ENCODE peak calls at places on chromosomes 3 and 15, in six cellular contexts. D is foreskin fibroblast; S is omental fat pad; L is GM06990; N is CD4-positive, alpha-beta T cell; K is BJ. Y is an unnamed sample.

GRCh38 chr3:159922861-159923312 is 65.7 kb upstream of the IL12A start:
- DNase-seq in D (no peak), S (no peak), L (peak), N (no peak), K (no peak), Y (no peak)

GRCh38 chr15:53260647-53261046 is 470.5 kb upstream of the ONECUT1 start:
- DNase-seq in D (no peak), S (no peak), L (no peak), N (no peak), K (no peak), Y (no peak)

GRCh38 chr3:197337214-197337613 is 38.8 kb upstream of the DLG1 start:
- DNase-seq in D (no peak), S (no peak), L (no peak), N (no peak), K (no peak), Y (no peak)

GRCh38 chr3:134214239-134214638 is 36.4 kb downstream of the RYK start:
- DNase-seq in D (no peak), S (no peak), L (no peak), N (no peak), K (no peak), Y (no peak)

GRCh38 chr15:41507820-41508290 is 5.8 kb downstream of the LTK start:
- DNase-seq in D (no peak), S (no peak), L (no peak), N (no peak), K (no peak), Y (no peak)

GRCh38 chr3:105970283-105970682 is 101.5 kb upstream of the CBLB start:
- DNase-seq in D (peak), S (no peak), L (no peak), N (no peak), K (peak), Y (no peak)

GRCh38 chr3:74845086-74845485 is 230.6 kb upstream of the CNTN3 start:
- DNase-seq in D (peak), S (no peak), L (no peak), N (no peak), K (no peak), Y (no peak)

GRCh38 chr3:101548527-101549105 is 13.1 kb upstream of the TRMT10C start:
- DNase-seq in D (no peak), S (no peak), L (no peak), N (no peak), K (no peak), Y (no peak)

DNA sequence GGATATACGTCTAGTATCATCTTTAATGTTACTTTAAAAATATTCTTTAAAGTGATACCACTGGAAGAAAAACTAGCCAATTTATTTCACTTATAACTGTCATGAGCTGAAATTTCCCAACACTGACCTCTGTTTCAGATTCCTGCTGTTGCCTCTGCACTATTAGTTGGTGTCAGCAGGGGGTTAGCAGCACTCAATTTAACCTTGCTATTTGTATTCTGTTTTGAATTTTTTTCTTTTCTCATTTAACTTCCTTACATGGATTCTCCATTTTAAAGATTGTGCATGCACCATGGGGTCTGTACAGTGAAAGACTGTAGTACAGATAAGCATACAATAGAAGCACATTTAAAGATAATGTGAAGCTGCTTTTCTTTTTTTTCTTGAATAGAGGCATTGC is 169.2 kb downstream of the UBE2E2 start:
- DNase-seq in D (peak), S (no peak), L (no peak), N (no peak), K (no peak), Y (no peak)
- TF ChIP-seq CTCF in D (no peak), S (no peak), L (no peak), N (no peak), K (no peak), Y (no peak)

DNA sequence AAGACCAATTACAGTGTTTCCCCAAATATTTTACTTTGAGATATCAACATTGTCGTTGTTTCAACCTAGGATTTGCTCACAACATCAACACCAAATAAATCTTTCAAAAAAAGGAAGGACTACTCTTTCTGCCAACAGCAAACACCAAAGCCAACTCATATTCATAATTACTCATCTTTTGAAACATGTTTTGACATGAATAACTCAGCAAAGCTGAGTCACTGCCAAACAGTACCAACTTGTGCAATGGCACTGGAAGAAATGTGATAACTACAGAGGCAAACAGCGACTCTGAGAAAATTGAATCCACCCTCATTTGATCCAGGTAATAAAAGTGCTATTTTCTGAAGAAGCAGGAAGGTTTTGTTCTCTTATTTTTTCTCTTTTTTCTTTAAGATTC is 67.2 kb downstream of the PEX5L start:
- DNase-seq in D (peak), S (no peak), L (no peak), N (no peak), K (no peak), Y (no peak)
- TF ChIP-seq CTCF in D (no peak), S (no peak), L (no peak), N (no peak), K (no peak), Y (no peak)

GRCh38 chr15:81031203-81031602 is 30.5 kb downstream of the TLNRD1 start:
- DNase-seq in D (no peak), S (no peak), L (no peak), N (no peak), K (no peak), Y (no peak)
- TF ChIP-seq CTCF in D (no peak), S (no peak), L (no peak), N (no peak), K (no peak), Y (no peak)

GRCh38 chr3:72768976-72769375 is 79.3 kb downstream of the SHQ1 start:
- DNase-seq in D (no peak), S (no peak), L (no peak), N (no peak), K (no peak), Y (no peak)
- TF ChIP-seq CTCF in D (no peak), S (no peak), L (no peak), N (no peak), K (no peak), Y (no peak)

GRCh38 chr15:56019819-56020218 is 26.4 kb upstream of the NEDD4 start:
- DNase-seq in D (no peak), S (no peak), L (no peak), N (no peak), K (no peak), Y (no peak)

GRCh38 chr15:56019060-56019793 is 25.8 kb upstream of the NEDD4 start:
- DNase-seq in D (no peak), S (no peak), L (no peak), N (no peak), K (no peak), Y (no peak)

GRCh38 chr15:56017511-56017910 is 24.1 kb upstream of the NEDD4 start:
- DNase-seq in D (no peak), S (no peak), L (no peak), N (no peak), K (no peak), Y (no peak)

GRCh38 chr15:56016281-56016680 is 22.9 kb upstream of the NEDD4 start:
- DNase-seq in D (no peak), S (no peak), L (no peak), N (no peak), K (no peak), Y (no peak)

DNA sequence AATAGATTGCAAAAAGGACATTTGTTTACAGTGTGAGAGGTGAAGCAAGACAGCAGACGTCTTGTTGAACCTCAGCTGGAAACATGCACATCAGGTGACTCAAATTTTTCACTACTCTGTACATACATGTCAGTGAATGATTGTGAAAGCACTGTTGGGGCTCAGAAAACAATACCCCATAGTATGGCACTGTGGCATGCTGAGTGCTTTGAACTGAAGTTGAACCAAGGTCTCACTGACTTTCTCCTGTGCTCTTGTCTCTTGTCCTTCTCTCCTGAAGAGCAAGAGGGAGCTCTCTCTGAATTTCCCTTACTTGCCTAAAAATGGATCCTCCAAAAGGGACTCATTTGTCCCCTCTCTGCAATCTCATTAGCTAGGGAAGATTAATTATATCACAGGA is 24.5 kb upstream of the NEDD4 start:
- DNase-seq in D (no peak), S (no peak), L (no peak), N (no peak), K (no peak), Y (no peak)
- TF ChIP-seq CTCF in D (no peak), S (no peak), L (no peak), N (no peak), K (peak), Y (no peak)

GRCh38 chr15:87118424-87118823 is 1038.8 kb downstream of the AGBL1 start:
- DNase-seq in D (no peak), S (no peak), L (no peak), N (no peak), K (no peak), Y (no peak)

GRCh38 chr15:87120555-87120954 is 1040.9 kb downstream of the AGBL1 start:
- DNase-seq in D (no peak), S (no peak), L (no peak), N (no peak), K (no peak), Y (no peak)

GRCh38 chr15:87121357-87121756 is 1041.7 kb downstream of the AGBL1 start:
- DNase-seq in D (no peak), S (no peak), L (no peak), N (no peak), K (no peak), Y (no peak)

GRCh38 chr15:87123676-87124382 is 1044.2 kb downstream of the AGBL1 start:
- DNase-seq in D (no peak), S (no peak), L (no peak), N (no peak), K (no peak), Y (no peak)
- TF ChIP-seq CTCF in D (no peak), S (no peak), L (no peak), N (no peak), K (no peak), Y (no peak)

GRCh38 chr3:16510620-16511319 is 2.7 kb downstream of the RFTN1 start:
- DNase-seq in D (no peak), S (no peak), L (no peak), N (no peak), K (no peak), Y (no peak)

GRCh38 chr3:16513141-16514020 is at the start of gene RFTN1:
- DNase-seq in D (peak), S (no peak), L (peak), N (peak), K (no peak), Y (peak)

GRCh38 chr3:16512435-16513140 is 911 bp downstream of the RFTN1 start:
- DNase-seq in D (peak), S (no peak), L (peak), N (peak), K (no peak), Y (no peak)

GRCh38 chr3:16509721-16510619 is 3.5 kb downstream of the RFTN1 start:
- DNase-seq in D (no peak), S (no peak), L (peak), N (no peak), K (no peak), Y (no peak)

GRCh38 chr3:16511561-16512434 is 1.7 kb downstream of the RFTN1 start:
- DNase-seq in D (peak), S (peak), L (peak), N (peak), K (no peak), Y (no peak)
- TF ChIP-seq CTCF in D (no peak), S (no peak), L (no peak), N (no peak), K (no peak), Y (no peak)

GRCh38 chr3:10529809-10530208 is 24.4 kb upstream of the ATP2B2 start:
- DNase-seq in D (no peak), S (no peak), L (no peak), N (no peak), K (no peak), Y (no peak)
- TF ChIP-seq CTCF in D (no peak), S (no peak), L (no peak), N (no peak), K (no peak), Y (no peak)

Y was measured in D721Med.